ENCODE peak calls at places on chromosomes 1 and 21, in five cellular contexts. T, R, Q, C and L are unnamed samples.

GRCh38 chr1:145916745-145917144 is 1.8 kb downstream of the PEX11B start:
- DNase-seq in T (no peak), R (no peak), Q (no peak), C (peak), L (no peak)

GRCh38 chr1:75134939-75135828 is 996 bp downstream of the LHX8 start:
- DNase-seq in T (no peak), R (no peak), Q (no peak), C (no peak), L (no peak)

GRCh38 chr1:162498442-162498785 is 796 bp downstream of the UHMK1 start:
- DNase-seq in T (no peak), R (no peak), Q (no peak), C (no peak), L (no peak)

GRCh38 chr1:203351037-203351625 is at the start of gene FMOD:
- DNase-seq in T (peak), R (peak), Q (no peak), C (no peak), L (peak)

GRCh38 chr1:224542783-224543440 is 73.2 kb upstream of the CNIH3 start:
- DNase-seq in T (no peak), R (peak), Q (no peak), C (peak), L (no peak)

GRCh38 chr1:150576794-150577556 is 2.4 kb downstream of the MCL1 start:
- DNase-seq in T (no peak), R (peak), Q (no peak), C (no peak), L (no peak)

GRCh38 chr1:216560527-216560926 is 137.3 kb upstream of the USH2A start:
- DNase-seq in T (no peak), R (no peak), Q (no peak), C (no peak), L (no peak)

GRCh38 chr21:44294391-44295162 is 5.3 kb upstream of the PFKL start:
- DNase-seq in T (peak), R (peak), Q (no peak), C (peak), L (peak)

GRCh38 chr1:116096013-116096618 is 15.1 kb upstream of the MAB21L3 start:
- DNase-seq in T (no peak), R (no peak), Q (no peak), C (no peak), L (no peak)

GRCh38 chr1:167171286-167171929 is 49.3 kb upstream of the POU2F1 start:
- DNase-seq in T (no peak), R (peak), Q (no peak), C (peak), L (no peak)

GRCh38 chr1:209743145-209743482 is 12.7 kb upstream of the TRAF3IP3 start:
- DNase-seq in T (peak), R (peak), Q (no peak), C (peak), L (peak)

GRCh38 chr1:26961826-26962225 is 1.6 kb upstream of the KDF1 start:
- DNase-seq in T (no peak), R (peak), Q (no peak), C (peak), L (no peak)

GRCh38 chr1:215599418-215599817 is 32.3 kb downstream of the KCTD3 start:
- DNase-seq in T (no peak), R (peak), Q (no peak), C (peak), L (no peak)

GRCh38 chr1:16717174-16718108 is 22.9 kb upstream of the RNU1-4 start:
- DNase-seq in T (no peak), R (peak), Q (no peak), C (no peak), L (peak)

GRCh38 chr1:116494351-116494692 is 76.5 kb downstream of the CD58 start:
- DNase-seq in T (no peak), R (no peak), Q (no peak), C (no peak), L (no peak)

GRCh38 chr1:53552981-53553733 is 94.0 kb downstream of the DMRTB1 start:
- DNase-seq in T (no peak), R (no peak), Q (no peak), C (no peak), L (no peak)

GRCh38 chr1:15229569-15230170 is 17.4 kb upstream of the FHAD1 start:
- DNase-seq in T (no peak), R (no peak), Q (no peak), C (no peak), L (no peak)

GRCh38 chr1:61152066-61152465 is 69.7 kb downstream of the NFIA start:
- DNase-seq in T (no peak), R (no peak), Q (no peak), C (no peak), L (no peak)

GRCh38 chr1:111977378-111977777 is 12.1 kb downstream of the KCND3 start:
- DNase-seq in T (no peak), R (no peak), Q (no peak), C (no peak), L (no peak)

GRCh38 chr21:31900121-31900895 is 27.5 kb downstream of the HUNK start:
- DNase-seq in T (no peak), R (no peak), Q (no peak), C (no peak), L (no peak)